ENCODE peak calls at places on chromosomes 16 and 17, in nine cellular contexts. U is H54, V is mesendoderm, K is substantia nigra, Z is ovary, E is foreskin fibroblast, S is choroid plexus epithelial cell, P is IMR-90, A is GM12865. G is an unnamed sample.

GRCh38 chr17:41367426-41368075 is 2.1 kb downstream of the KRT33B start:
- DNase-seq in U (peak), V (peak), K (no peak), Z (no peak), E (no peak), S (peak), P (peak), A (no peak), G (no peak)

GRCh38 chr16:78249056-78249455 is 149.6 kb downstream of the WWOX start:
- DNase-seq in U (no peak), V (peak), K (no peak), Z (no peak), E (no peak), S (no peak), P (no peak), A (no peak), G (no peak)

GRCh38 chr16:46632778-46633733 is 11.9 kb upstream of the SHCBP1 start:
- DNase-seq in U (no peak), V (peak), K (no peak), Z (no peak), E (no peak), S (no peak), P (no peak), A (no peak), G (no peak)

GRCh38 chr17:61443475-61443882 is 8.7 kb upstream of the TBX4 start:
- DNase-seq in U (no peak), V (no peak), K (no peak), Z (no peak), E (no peak), S (no peak), P (no peak), A (no peak), G (no peak)

GRCh38 chr17:27921077-27921476 is 27.9 kb upstream of the LYRM9 start:
- DNase-seq in U (no peak), V (no peak), K (no peak), Z (no peak), E (no peak), S (no peak), P (no peak), A (no peak), G (no peak)

GRCh38 chr17:62819511-62820221 is 11.6 kb upstream of the MARCHF10 start:
- DNase-seq in U (peak), V (peak), K (no peak), Z (peak), E (peak), S (peak), P (peak), A (no peak), G (peak)

GRCh38 chr16:81003610-81004460 is 2.9 kb downstream of the CMC2 start:
- DNase-seq in U (no peak), V (no peak), K (no peak), Z (no peak), E (no peak), S (peak), P (peak), A (peak), G (no peak)

GRCh38 chr17:2137342-2138098 is 82.6 kb downstream of the HIC1 start:
- DNase-seq in U (peak), V (peak), K (no peak), Z (no peak), E (peak), S (peak), P (peak), A (peak), G (no peak)

GRCh38 chr16:20242568-20243240 is 84.6 kb downstream of the GP2 start:
- DNase-seq in U (no peak), V (no peak), K (no peak), Z (no peak), E (no peak), S (no peak), P (no peak), A (peak), G (no peak)

GRCh38 chr17:77729587-77729986 is 228.9 kb upstream of the TNRC6C start:
- DNase-seq in U (no peak), V (no peak), K (no peak), Z (no peak), E (no peak), S (no peak), P (no peak), A (no peak), G (no peak)

GRCh38 chr17:5694507-5694906 is 110.2 kb upstream of the NLRP1 start:
- DNase-seq in U (no peak), V (peak), K (no peak), Z (no peak), E (no peak), S (no peak), P (no peak), A (no peak), G (no peak)

GRCh38 chr17:28341516-28341915 is 6.0 kb downstream of the TNFAIP1 start:
- DNase-seq in U (no peak), V (no peak), K (no peak), Z (no peak), E (no peak), S (no peak), P (no peak), A (no peak), G (no peak)

GRCh38 chr17:82392209-82392920 is 20.8 kb downstream of the UTS2R start:
- DNase-seq in U (no peak), V (no peak), K (no peak), Z (no peak), E (no peak), S (no peak), P (no peak), A (no peak), G (no peak)

GRCh38 chr17:1000597-1001490 is 3.9 kb downstream of the TIMM22 start:
- DNase-seq in U (no peak), V (peak), K (no peak), Z (no peak), E (peak), S (peak), P (peak), A (no peak), G (no peak)

GRCh38 chr17:64256913-64257807 is 5.9 kb downstream of the TEX2 start:
- DNase-seq in U (no peak), V (no peak), K (no peak), Z (no peak), E (no peak), S (no peak), P (peak), A (no peak), G (no peak)

GRCh38 chr16:54970016-54970415 is 39.4 kb downstream of the IRX5 start:
- DNase-seq in U (no peak), V (no peak), K (no peak), Z (no peak), E (no peak), S (no peak), P (no peak), A (no peak), G (no peak)

GRCh38 chr17:45441536-45442310 is 9.1 kb upstream of the ARHGAP27 start:
- DNase-seq in U (no peak), V (no peak), K (no peak), Z (no peak), E (no peak), S (no peak), P (no peak), A (no peak), G (no peak)

GRCh38 chr17:30239089-30239462 is 3.6 kb upstream of the SLC6A4 start:
- DNase-seq in U (no peak), V (no peak), K (no peak), Z (no peak), E (no peak), S (no peak), P (no peak), A (peak), G (no peak)

GRCh38 chr16:90031931-90032663 is 12.8 kb upstream of the DBNDD1 start:
- DNase-seq in U (no peak), V (no peak), K (no peak), Z (no peak), E (peak), S (peak), P (peak), A (no peak), G (no peak)

GRCh38 chr16:54123766-54124165 is 162.8 kb downstream of the IRX3 start:
- DNase-seq in U (no peak), V (no peak), K (no peak), Z (no peak), E (no peak), S (peak), P (no peak), A (no peak), G (no peak)

GRCh38 chr17:76188213-76189060 is 47.4 kb upstream of the FOXJ1 start:
- DNase-seq in U (no peak), V (no peak), K (no peak), Z (no peak), E (no peak), S (no peak), P (peak), A (no peak), G (no peak)

GRCh38 chr16:62036101-62036806 is at the start of gene CDH8:
- DNase-seq in U (no peak), V (peak), K (no peak), Z (no peak), E (no peak), S (no peak), P (no peak), A (no peak), G (no peak)

GRCh38 chr17:31788571-31788946 is 70.5 kb downstream of the COPRS start:
- DNase-seq in U (no peak), V (no peak), K (no peak), Z (no peak), E (no peak), S (no peak), P (no peak), A (no peak), G (no peak)

GRCh38 chr17:1931759-1932579 is 93.2 kb downstream of the RTN4RL1 start:
- DNase-seq in U (no peak), V (peak), K (peak), Z (no peak), E (no peak), S (no peak), P (peak), A (no peak), G (no peak)

GRCh38 chr16:856101-856500 is 55.6 kb upstream of the GNG13 start:
- DNase-seq in U (no peak), V (no peak), K (no peak), Z (no peak), E (no peak), S (no peak), P (no peak), A (no peak), G (no peak)

GRCh38 chr17:63019138-63019873 is 53.3 kb downstream of the TANC2 start:
- DNase-seq in U (no peak), V (no peak), K (no peak), Z (no peak), E (no peak), S (no peak), P (no peak), A (no peak), G (no peak)

GRCh38 chr17:4375039-4375748 is 8.7 kb upstream of the UBE2G1 start:
- DNase-seq in U (no peak), V (no peak), K (no peak), Z (no peak), E (no peak), S (no peak), P (no peak), A (peak), G (no peak)